ENCODE peak calls at places on chromosome 13, in seven cellular contexts. G is cardiac fibroblast, J is lower leg skin, C is stomach, I is IMR-90, O is pancreas, Y is Panc1. A is an unnamed sample.

GRCh38 chr13:86945596-86945995 is 725.6 kb upstream of the SLITRK5 start:
- DNase-seq in G (no peak), J (no peak), C (no peak), I (no peak), O (no peak), Y (no peak), A (no peak)

GRCh38 chr13:91748416-91749089 is 350.1 kb downstream of the GPC5 start:
- DNase-seq in G (no peak), J (no peak), C (no peak), I (no peak), O (no peak), Y (no peak), A (no peak)

GRCh38 chr13:51420681-51421476 is 32.0 kb downstream of the INTS6 start:
- DNase-seq in G (no peak), J (no peak), C (no peak), I (no peak), O (no peak), Y (no peak), A (no peak)

GRCh38 chr13:77876176-77876575 is 42.5 kb downstream of the EDNRB start:
- DNase-seq in G (peak; percentile 36), J (no peak), C (no peak), I (peak; percentile 90), O (no peak), Y (no peak), A (no peak)

GRCh38 chr13:95644611-95645052 is at the start of gene DZIP1:
- DNase-seq in G (peak; percentile 91), J (peak; percentile 28), C (peak; percentile 41), I (peak; percentile 83), O (peak; percentile 72), Y (peak; percentile 12), A (no peak)

GRCh38 chr13:39765801-39766463 is 110.5 kb downstream of the COG6 start:
- DNase-seq in G (peak; percentile 50), J (peak; percentile 69), C (peak; percentile 46), I (no peak), O (peak; percentile 31), Y (no peak), A (no peak)

GRCh38 chr13:61142506-61142905 is 273.1 kb downstream of the PCDH20 start:
- DNase-seq in G (no peak), J (no peak), C (no peak), I (no peak), O (no peak), Y (no peak), A (no peak)

GRCh38 chr13:48826039-48826438 is 149.7 kb upstream of the FNDC3A start:
- DNase-seq in G (no peak), J (no peak), C (no peak), I (no peak), O (no peak), Y (no peak), A (no peak)

GRCh38 chr13:35840991-35841604 is 290.1 kb downstream of the DCLK1 start:
- DNase-seq in G (no peak), J (no peak), C (no peak), I (no peak), O (no peak), Y (no peak), A (no peak)

GRCh38 chr13:73519720-73520119 is 460.9 kb downstream of the KLF5 start:
- DNase-seq in G (no peak), J (no peak), C (no peak), I (no peak), O (no peak), Y (no peak), A (no peak)

GRCh38 chr13:80889829-80890228 is 548.9 kb upstream of the SPRY2 start:
- DNase-seq in G (no peak), J (no peak), C (no peak), I (no peak), O (no peak), Y (no peak), A (no peak)

GRCh38 chr13:98783856-98784478 is 31.5 kb upstream of the SLC15A1 start:
- DNase-seq in G (no peak), J (no peak), C (no peak), I (no peak), O (no peak), Y (no peak), A (no peak)

GRCh38 chr13:45882626-45883025 is 31.1 kb upstream of the SIAH3 start:
- DNase-seq in G (no peak), J (no peak), C (no peak), I (no peak), O (no peak), Y (no peak), A (no peak)

GRCh38 chr13:40446365-40446764 is 220.1 kb downstream of the FOXO1 start:
- DNase-seq in G (peak; percentile 26), J (no peak), C (no peak), I (no peak), O (no peak), Y (no peak), A (no peak)

GRCh38 chr13:87274209-87274819 is 396.9 kb upstream of the SLITRK5 start:
- DNase-seq in G (peak; percentile 43), J (no peak), C (no peak), I (peak; percentile 47), O (peak; percentile 25), Y (no peak), A (no peak)

GRCh38 chr13:114015608-114016295 is 41.9 kb upstream of the C13orf46 start:
- DNase-seq in G (peak; percentile 38), J (peak; percentile 88), C (peak; percentile 64), I (peak; percentile 31), O (no peak), Y (no peak), A (no peak)

GRCh38 chr13:25725104-25725503 is 326.7 kb downstream of the SHISA2 start:
- DNase-seq in G (no peak), J (no peak), C (no peak), I (no peak), O (no peak), Y (no peak), A (no peak)

GRCh38 chr13:67148219-67148583 is 81.9 kb downstream of the PCDH9 start:
- DNase-seq in G (peak; percentile 61), J (no peak), C (no peak), I (peak; percentile 68), O (no peak), Y (no peak), A (no peak)

GRCh38 chr13:107681611-107682010 is 533.7 kb downstream of the LIG4 start:
- DNase-seq in G (no peak), J (no peak), C (no peak), I (no peak), O (no peak), Y (no peak), A (no peak)

GRCh38 chr13:46639033-46639981 is 86.3 kb downstream of the LRCH1 start:
- DNase-seq in G (no peak), J (no peak), C (no peak), I (no peak), O (no peak), Y (no peak), A (no peak)

GRCh38 chr13:70729369-70729768 is 621.1 kb upstream of the KLHL1 start:
- DNase-seq in G (no peak), J (no peak), C (no peak), I (no peak), O (no peak), Y (no peak), A (no peak)
- TF ChIP-seq CTCF in G (no peak), J (no peak), C (no peak), I (no peak), O (no peak), Y (no peak), A (no peak)

DNA sequence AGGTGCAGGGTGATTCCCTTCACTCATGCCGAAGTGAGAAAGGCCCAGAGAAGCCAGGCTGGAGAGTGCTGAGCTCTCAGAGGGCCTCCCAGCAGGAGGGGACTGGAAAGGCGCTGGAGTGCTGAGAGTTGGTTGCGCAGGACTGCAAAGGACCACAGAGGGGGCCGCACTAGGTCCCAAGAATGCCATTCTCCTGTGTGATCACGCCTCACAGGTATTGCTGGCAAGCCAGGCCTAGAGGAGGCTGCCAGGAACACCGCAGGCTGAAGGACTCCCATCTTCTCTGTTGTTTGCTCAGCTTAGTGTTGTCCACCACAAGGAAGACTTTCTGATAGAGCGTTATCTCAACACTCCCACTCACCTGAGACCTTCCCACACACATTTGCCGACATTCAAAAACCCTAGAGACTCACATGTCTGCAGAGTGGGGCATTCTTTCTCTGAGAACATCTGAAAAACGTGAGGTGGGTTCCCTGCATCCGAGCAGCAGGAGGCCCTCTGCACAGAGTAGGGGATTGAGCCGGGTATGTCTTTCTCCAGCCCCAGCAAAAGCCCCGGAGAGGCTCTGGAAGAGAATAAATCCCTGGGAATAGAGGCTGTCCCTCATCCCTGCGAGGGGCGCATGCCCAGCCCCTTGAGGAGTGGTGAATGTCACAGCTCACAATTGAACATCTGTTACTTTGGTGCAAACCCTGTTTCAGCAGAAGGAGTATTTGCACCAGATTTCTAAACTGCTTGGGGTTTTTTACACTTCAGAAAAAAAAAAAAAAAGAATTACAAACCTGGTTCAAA is 164.8 kb downstream of the FGF14 start:
- DNase-seq in G (no peak), J (no peak), C (no peak), I (no peak), O (no peak), Y (no peak), A (no peak)
- TF ChIP-seq CTCF in G (no peak), J (no peak), C (no peak), I (no peak), O (no peak), Y (no peak), A (no peak)

GRCh38 chr13:28002886-28003698 is 14.6 kb upstream of the URAD start:
- DNase-seq in G (no peak), J (no peak), C (no peak), I (peak; percentile 21), O (no peak), Y (no peak), A (no peak)

GRCh38 chr13:28001837-28002473 is 13.5 kb upstream of the URAD start:
- DNase-seq in G (no peak), J (no peak), C (no peak), I (no peak), O (no peak), Y (no peak), A (no peak)

GRCh38 chr13:28001049-28001448 is 12.6 kb upstream of the URAD start:
- DNase-seq in G (no peak), J (no peak), C (no peak), I (no peak), O (no peak), Y (no peak), A (no peak)

GRCh38 chr13:28000567-28000966 is 12.1 kb upstream of the URAD start:
- DNase-seq in G (no peak), J (no peak), C (no peak), I (no peak), O (no peak), Y (no peak), A (no peak)

DNA sequence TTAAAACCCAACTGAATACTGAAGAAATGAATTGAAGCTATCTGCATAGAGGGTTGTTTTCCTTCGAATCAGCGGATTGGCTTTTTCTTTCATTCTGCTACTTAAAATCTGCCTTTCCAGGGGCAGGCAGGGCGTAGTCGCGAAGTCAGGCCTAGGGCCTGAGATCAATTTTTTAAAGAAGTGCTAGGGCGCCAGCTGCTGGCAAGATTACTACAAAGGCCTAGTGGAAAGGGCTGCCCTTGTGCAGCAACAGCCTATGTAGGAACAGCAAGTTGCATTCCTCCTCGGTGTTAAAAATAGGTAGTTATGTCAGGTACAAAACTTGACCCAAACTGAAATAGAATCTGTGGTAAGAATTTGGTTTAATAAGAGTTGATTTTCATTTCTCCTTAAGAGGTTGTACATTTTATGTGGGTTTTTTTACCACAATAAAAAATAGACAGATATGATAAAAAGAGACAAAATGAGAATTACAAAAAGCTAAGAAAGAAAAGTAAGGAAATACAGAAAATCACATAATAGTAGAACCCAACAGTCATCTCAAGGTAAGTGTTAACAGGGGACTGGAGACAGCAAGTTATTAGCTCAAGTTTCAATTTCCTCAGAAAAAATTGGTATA is 9.5 kb upstream of the URAD start:
- DNase-seq in G (peak; percentile 52), J (no peak), C (peak; percentile 54), I (peak; percentile 28), O (peak; percentile 66), Y (no peak), A (no peak)
- TF ChIP-seq CTCF in G (peak; percentile 35), J (no peak), C (no peak), I (peak; percentile 52), O (no peak), Y (peak; percentile 90), A (peak; percentile 33)

GRCh38 chr13:52850396-52851152 is 2.1 kb upstream of the PCDH8 start:
- DNase-seq in G (peak; percentile 61), J (peak; percentile 23), C (peak; percentile 63), I (peak; percentile 7), O (peak; percentile 78), Y (no peak), A (no peak)
- TF ChIP-seq CTCF in G (no peak), J (no peak), C (no peak), I (no peak), O (no peak), Y (peak; percentile 59), A (no peak)